ENCODE peak calls at places on chromosomes 5 and 9, in six cellular contexts. E, I, U, V, K and C are unnamed samples.

GRCh38 chr5:125978015-125978414 is 445.2 kb upstream of the GRAMD2B start:
- DNase-seq in I (no peak), K (no peak), U (no peak), V (no peak), E (no peak), C (no peak)

GRCh38 chr5:124888050-124888506 is 141.6 kb upstream of the ZNF608 start:
- DNase-seq in K (no peak), E (no peak), V (no peak), U (peak), I (no peak), C (no peak)

GRCh38 chr5:143065185-143065584 is 295.0 kb downstream of the ARHGAP26 start:
- DNase-seq in I (no peak), V (peak), E (no peak), K (peak), U (no peak), C (no peak)

GRCh38 chr9:68731857-68732256 is 26.8 kb downstream of the PIP5K1B start:
- DNase-seq in U (no peak), I (no peak), V (no peak), E (no peak), K (no peak), C (no peak)

GRCh38 chr9:75372499-75373268 is 284.4 kb downstream of the OSTF1 start:
- DNase-seq in I (no peak), V (no peak), U (no peak), K (peak), E (no peak), C (no peak)

GRCh38 chr5:149403923-149404745 is 25.0 kb upstream of the IL17B start:
- DNase-seq in I (no peak), E (no peak), U (peak), K (no peak), V (peak), C (no peak)

GRCh38 chr5:79835220-79835714 is 145.6 kb downstream of the CMYA5 start:
- DNase-seq in U (no peak), E (no peak), V (no peak), I (no peak), K (no peak), C (no peak)

GRCh38 chr9:16213781-16214515 is 656.5 kb downstream of the BNC2 start:
- DNase-seq in U (peak), E (no peak), V (no peak), I (no peak), K (peak), C (peak)

GRCh38 chr5:142671276-142671675 is 14.6 kb downstream of the FGF1 start:
- DNase-seq in U (no peak), K (no peak), I (no peak), E (no peak), V (no peak), C (no peak)

GRCh38 chr5:155103164-155103563 is 89.6 kb downstream of the KIF4B start:
- DNase-seq in U (no peak), V (no peak), I (no peak), E (no peak), K (no peak), C (no peak)

GRCh38 chr5:83503662-83504061 is 32.1 kb downstream of the VCAN start:
- DNase-seq in E (no peak), I (no peak), K (no peak), V (no peak), U (no peak), C (no peak)

GRCh38 chr9:124478014-124478753 is 27.9 kb downstream of the ADGRD2 start:
- DNase-seq in E (no peak), V (no peak), I (no peak), U (no peak), K (no peak), C (no peak)

GRCh38 chr5:126433708-126434107 is 10.5 kb downstream of the GRAMD2B start:
- DNase-seq in K (no peak), V (no peak), I (no peak), E (no peak), U (no peak), C (no peak)

GRCh38 chr5:14250778-14251711 is 107.9 kb downstream of the TRIO start:
- DNase-seq in E (no peak), V (no peak), I (no peak), K (no peak), U (no peak), C (no peak)

GRCh38 chr5:14247054-14247386 is 103.9 kb downstream of the TRIO start:
- DNase-seq in K (no peak), V (no peak), U (no peak), E (no peak), I (no peak), C (no peak)

GRCh38 chr5:14250094-14250777 is 107.1 kb downstream of the TRIO start:
- DNase-seq in V (peak), K (peak), U (peak), E (peak), I (peak), C (no peak)

GRCh38 chr5:14251733-14252132 is 108.6 kb downstream of the TRIO start:
- DNase-seq in V (no peak), K (no peak), U (no peak), E (no peak), I (no peak), C (no peak)

GRCh38 chr5:14249258-14250093 is 106.3 kb downstream of the TRIO start:
- DNase-seq in I (no peak), V (no peak), K (no peak), E (no peak), U (no peak), C (no peak)
- H3K4me3 ChIP-seq in I (peak), V (no peak), K (no peak), E (no peak), U (no peak), C (no peak)

DNA sequence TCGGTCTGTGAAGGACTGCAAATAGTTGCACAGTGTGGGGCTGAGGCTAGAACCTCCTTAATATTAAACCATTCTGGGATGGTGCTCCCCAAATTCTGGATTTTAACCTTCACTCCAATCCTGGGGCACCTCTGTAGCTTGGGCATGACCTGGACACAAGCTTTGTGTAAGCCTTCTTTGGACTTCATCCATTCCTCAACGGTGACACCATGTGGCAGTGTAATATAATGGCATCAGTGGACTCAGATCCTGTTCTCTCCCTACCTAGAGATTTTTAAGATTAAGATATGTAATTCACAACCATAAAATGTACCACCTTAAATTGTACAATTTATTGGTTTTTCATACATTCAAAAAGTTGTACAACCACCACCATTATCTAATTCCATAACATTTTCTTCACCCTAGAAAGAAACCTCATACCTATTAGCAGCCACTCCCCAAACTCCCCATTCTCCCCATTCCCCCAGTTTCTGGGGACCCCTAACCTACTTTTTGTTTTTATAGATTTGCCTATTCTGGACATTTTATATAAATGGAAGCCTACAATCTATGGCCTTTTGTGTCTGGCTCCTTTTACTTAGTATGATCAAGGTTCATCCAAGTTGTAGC is 4.8 kb upstream of the PLGRKT start:
- DNase-seq in V (peak), K (no peak), U (peak), E (no peak), I (no peak), C (no peak)
- TF ChIP-seq CTCF in V (peak), K (peak), U (peak), E (peak), I (peak), C (peak)

GRCh38 chr9:100063185-100063584 is 35.6 kb downstream of the ERP44 start:
- DNase-seq in I (no peak), E (no peak), V (no peak), U (peak), K (no peak), C (no peak)
- H3K4me3 ChIP-seq in I (no peak), E (no peak), V (no peak), U (no peak), K (no peak), C (no peak)

DNA sequence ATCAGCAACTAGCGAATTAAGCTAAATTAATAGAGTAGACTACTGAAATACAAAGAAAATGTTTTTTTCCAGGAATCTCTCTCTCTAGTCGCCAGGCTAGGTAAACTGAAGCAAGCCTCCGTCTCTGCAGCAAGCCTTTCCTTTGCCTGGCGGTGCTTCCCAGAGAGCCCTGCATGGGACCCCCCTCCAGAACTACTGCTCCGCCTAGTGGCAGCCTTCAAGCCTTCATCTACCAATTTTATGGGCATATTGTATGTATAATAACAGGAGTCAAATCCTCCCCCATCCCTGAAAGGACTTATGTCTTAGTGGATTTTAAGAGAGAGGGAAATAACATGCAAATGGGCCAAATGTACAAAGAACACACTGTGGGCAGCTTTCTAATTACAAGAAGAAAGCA is 241.9 kb downstream of the SAXO1 start:
- DNase-seq in I (no peak), E (no peak), K (no peak), U (peak), V (peak), C (no peak)
- TF ChIP-seq CTCF in I (no peak), E (peak), K (no peak), U (peak), V (peak), C (no peak)

DNA sequence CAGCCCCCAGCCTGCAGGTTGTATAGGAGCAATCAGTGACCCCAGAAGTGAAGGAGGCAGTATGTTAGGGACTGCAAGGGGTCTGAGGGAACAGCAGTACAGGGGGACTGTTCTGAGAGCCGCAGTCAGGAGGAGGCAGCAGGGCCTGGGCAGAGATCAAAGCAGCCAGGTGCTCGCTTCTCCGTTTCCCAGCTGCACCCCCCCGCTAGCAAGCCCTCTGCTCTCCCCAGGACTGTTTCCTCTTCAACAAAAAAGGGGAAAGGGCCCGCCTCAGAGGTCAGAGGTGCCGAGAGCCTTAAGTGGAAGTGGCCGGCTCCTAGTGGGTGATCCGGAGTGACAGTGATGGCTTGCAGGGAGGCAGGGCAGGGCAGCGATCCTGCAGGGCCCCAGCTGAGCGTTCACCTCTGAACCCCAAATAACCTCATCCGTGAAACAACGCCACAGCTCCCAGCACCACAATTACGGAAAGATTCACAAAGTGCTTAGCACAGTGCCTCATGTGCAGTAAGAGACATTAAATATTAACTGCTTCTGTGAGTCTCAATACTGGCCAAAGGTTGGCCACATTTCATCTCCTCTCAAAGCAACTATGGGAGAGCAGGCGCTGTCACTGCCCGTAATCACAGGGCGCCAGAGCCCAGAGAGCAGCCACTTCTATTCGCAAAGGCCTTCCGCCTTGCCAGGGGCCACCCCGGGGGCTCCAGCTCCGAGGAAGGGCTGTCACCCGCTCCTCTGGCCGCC is 8.0 kb downstream of the CLPTM1L start:
- DNase-seq in U (no peak), K (no peak), V (no peak), I (no peak), E (no peak), C (no peak)
- H3K4me3 ChIP-seq in U (no peak), K (no peak), V (no peak), I (no peak), E (no peak), C (no peak)

GRCh38 chr5:72412283-72413055 is 92.3 kb downstream of the PTCD2 start:
- DNase-seq in U (no peak), V (peak), K (no peak), I (no peak), E (no peak), C (no peak)
- TF ChIP-seq CTCF in U (no peak), V (no peak), K (no peak), I (no peak), E (no peak), C (no peak)

DNA sequence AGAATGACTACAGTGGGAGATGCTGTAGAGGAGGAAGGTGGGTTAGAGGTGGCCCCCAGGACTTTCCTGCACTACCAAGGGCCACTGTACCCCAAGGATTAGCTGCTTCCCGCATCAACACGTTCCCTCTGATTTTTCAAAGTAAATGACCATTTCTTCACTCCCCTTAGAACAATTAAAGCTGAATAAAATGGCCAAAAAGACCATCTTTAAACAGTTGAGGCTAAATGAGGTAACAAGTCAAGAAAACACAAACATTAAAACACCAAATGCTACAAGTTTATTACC is 740 bp upstream of the ERAP1 start:
- DNase-seq in K (no peak), U (no peak), V (no peak), E (no peak), I (no peak), C (no peak)
- H3K4me3 ChIP-seq in K (peak), U (no peak), V (peak), E (peak), I (peak), C (peak)

GRCh38 chr5:121949885-121950284 is 11.9 kb upstream of the SRFBP1 start:
- DNase-seq in K (no peak), I (no peak), V (peak), E (no peak), U (peak), C (no peak)
- TF ChIP-seq CTCF in K (peak), I (peak), V (peak), E (peak), U (peak), C (peak)